ENCODE peak calls at places on chromosomes 4 and X, in ten cellular contexts. X is mesothelial cell of epicardium, W is cardiac fibroblast, I is fibroblast of pulmonary artery, Q is fibroblast of the aortic adventitia, Y is lung, U is GM20000, E is activated B cell treated with CpG ODN at 0.5 μM for 24 hours, S is heart left ventricle, H is endothelial cell. M is an unnamed sample.
A peak's percentile ranks its signal among the peaks of the same experiment; 100 is the strongest.

GRCh38 chr4:39394706-39395105 is 12.0 kb upstream of the KLB start:
- DNase-seq in X (no peak), W (no peak), I (no peak), Q (no peak), Y (no peak), U (no peak), E (no peak), S (no peak), H (no peak), M (no peak)

GRCh38 chr4:20538922-20539321 is 161.3 kb upstream of the PACRGL start:
- DNase-seq in X (no peak), W (no peak), I (no peak), Q (no peak), Y (no peak), U (no peak), E (no peak), S (no peak), H (no peak), M (no peak)

GRCh38 chr4:78811034-78811433 is 34.9 kb downstream of the BMP2K start:
- DNase-seq in X (no peak), W (no peak), I (no peak), Q (no peak), Y (no peak), U (no peak), E (no peak), S (no peak), H (no peak), M (no peak)

GRCh38 chrX:46408553-46409407 is 136.4 kb downstream of the ZNF674 start:
- DNase-seq in X (peak; percentile 73), W (peak; percentile 78), I (peak; percentile 78), Q (peak; percentile 84), Y (peak; percentile 53), U (peak; percentile 50), E (peak; percentile 32), S (peak; percentile 68), H (peak; percentile 65), M (no peak)

GRCh38 chr4:48570646-48571220 is 80.7 kb downstream of the ZAR1 start:
- DNase-seq in X (no peak), W (peak; percentile 80), I (peak; percentile 29), Q (peak; percentile 20), Y (no peak), U (no peak), E (no peak), S (no peak), H (no peak), M (no peak)

GRCh38 chr4:88831063-88831462 is 133.4 kb upstream of the NAP1L5 start:
- DNase-seq in X (no peak), W (no peak), I (no peak), Q (no peak), Y (no peak), U (no peak), E (no peak), S (no peak), H (no peak), M (no peak)

GRCh38 chr4:9877123-9877522 is 95.7 kb downstream of the DRD5 start:
- DNase-seq in X (no peak), W (no peak), I (no peak), Q (no peak), Y (no peak), U (no peak), E (no peak), S (no peak), H (no peak), M (no peak)

GRCh38 chr4:140004580-140005314 is 149.2 kb downstream of the MAML3 start:
- DNase-seq in X (peak; percentile 50), W (peak; percentile 47), I (peak; percentile 67), Q (peak; percentile 46), Y (no peak), U (no peak), E (no peak), S (peak; percentile 72), H (peak; percentile 39), M (no peak)

GRCh38 chrX:13899607-13900006 is 82.7 kb upstream of the GPM6B start:
- DNase-seq in X (no peak), W (peak; percentile 98), I (peak; percentile 87), Q (peak; percentile 98), Y (no peak), U (no peak), E (no peak), S (no peak), H (no peak), M (no peak)

GRCh38 chrX:80578518-80579105 is 158.4 kb downstream of the TENT5D start:
- DNase-seq in X (no peak), W (peak; percentile 42), I (peak; percentile 37), Q (peak; percentile 56), Y (no peak), U (peak; percentile 40), E (no peak), S (no peak), H (no peak), M (no peak)

GRCh38 chr4:95181446-95182306 is 367.1 kb downstream of the UNC5C start:
- DNase-seq in X (no peak), W (peak; percentile 77), I (peak; percentile 24), Q (no peak), Y (no peak), U (no peak), E (no peak), S (no peak), H (no peak), M (no peak)

GRCh38 chr4:54227261-54228063 is 1.6 kb upstream of the PDGFRA start:
- DNase-seq in X (peak; percentile 52), W (peak; percentile 86), I (peak; percentile 76), Q (peak; percentile 83), Y (no peak), U (peak; percentile 14), E (peak; percentile 17), S (no peak), H (peak; percentile 47), M (no peak)

GRCh38 chrX:3712870-3713224 is 602 bp downstream of the PRKX start:
- DNase-seq in X (no peak), W (no peak), I (no peak), Q (no peak), Y (no peak), U (no peak), E (no peak), S (peak; percentile 62), H (no peak), M (no peak)

GRCh38 chr4:131499139-131499873 is 1649.8 kb upstream of the PCDH10 start:
- DNase-seq in X (no peak), W (peak; percentile 52), I (peak; percentile 87), Q (peak; percentile 33), Y (no peak), U (no peak), E (no peak), S (no peak), H (no peak), M (no peak)

GRCh38 chr4:169160825-169161224 is 109.9 kb downstream of the SH3RF1 start:
- DNase-seq in X (no peak), W (peak; percentile 45), I (peak; percentile 37), Q (peak; percentile 87), Y (no peak), U (no peak), E (no peak), S (no peak), H (no peak), M (no peak)

GRCh38 chrX:105701310-105702052 is 120.9 kb upstream of the NRK start:
- DNase-seq in X (no peak), W (peak; percentile 51), I (peak; percentile 42), Q (peak; percentile 6), Y (no peak), U (no peak), E (no peak), S (no peak), H (no peak), M (no peak)

GRCh38 chrX:149453911-149454820 is 50.9 kb downstream of the IDS start:
- DNase-seq in X (no peak), W (peak; percentile 59), I (no peak), Q (peak; percentile 39), Y (no peak), U (no peak), E (no peak), S (no peak), H (no peak), M (no peak)

GRCh38 chr4:19486400-19486799 is 765.3 kb upstream of the SLIT2 start:
- DNase-seq in X (no peak), W (no peak), I (no peak), Q (no peak), Y (no peak), U (no peak), E (no peak), S (no peak), H (peak; percentile 5), M (no peak)
- TF ChIP-seq CTCF in X (no peak), W (no peak), I (no peak), Q (no peak), Y (no peak), U (no peak), E (no peak), S (no peak), H (no peak), M (peak; percentile 12)

GRCh38 chrX:69158166-69159040 is 6.8 kb downstream of the PJA1 start:
- DNase-seq in X (peak; percentile 46), W (peak; percentile 91), I (peak; percentile 85), Q (peak; percentile 82), Y (peak; percentile 57), U (peak; percentile 49), E (no peak), S (no peak), H (peak; percentile 24), M (no peak)
- TF ChIP-seq CTCF in X (no peak), W (peak; percentile 61), I (peak; percentile 63), Q (peak; percentile 63), Y (no peak), U (peak; percentile 8), E (no peak), S (peak; percentile 39), H (peak; percentile 50), M (peak; percentile 49)

DNA sequence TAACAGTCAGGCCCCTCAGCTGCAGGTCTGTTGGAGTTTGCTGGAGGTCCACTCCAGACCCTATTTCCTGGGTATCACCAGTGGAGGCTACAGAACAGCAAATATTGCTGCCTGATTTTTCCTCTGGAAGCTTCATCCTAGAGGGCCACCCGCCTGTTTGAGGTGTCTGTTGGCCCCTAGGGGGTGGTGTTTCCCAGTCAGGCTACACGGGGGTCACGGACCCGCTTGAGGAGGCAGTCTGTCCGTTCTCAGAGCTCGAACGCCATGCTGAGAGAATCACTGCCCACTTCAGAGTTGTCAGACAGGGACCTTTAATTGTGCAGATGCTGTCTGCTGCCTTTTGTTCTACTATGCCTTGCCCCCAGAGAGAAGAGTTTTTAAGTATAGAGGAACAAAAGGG is 160.8 kb downstream of the DKK2 start:
- DNase-seq in X (no peak), W (no peak), I (no peak), Q (no peak), Y (no peak), U (no peak), E (no peak), S (no peak), H (no peak), M (no peak)
- TF ChIP-seq CTCF in X (no peak), W (no peak), I (no peak), Q (no peak), Y (no peak), U (no peak), E (no peak), S (no peak), H (no peak), M (no peak)

GRCh38 chr4:12414181-12414812 is 985.6 kb upstream of the HS3ST1 start:
- DNase-seq in X (no peak), W (no peak), I (no peak), Q (no peak), Y (no peak), U (no peak), E (no peak), S (no peak), H (no peak), M (no peak)

GRCh38 chr4:12411072-12411471 is 982.4 kb upstream of the HS3ST1 start:
- DNase-seq in X (no peak), W (peak; percentile 48), I (peak; percentile 78), Q (peak; percentile 74), Y (no peak), U (no peak), E (no peak), S (no peak), H (no peak), M (no peak)

GRCh38 chr4:12409507-12410190 is 981.0 kb upstream of the HS3ST1 start:
- DNase-seq in X (no peak), W (peak; percentile 71), I (peak; percentile 90), Q (peak; percentile 80), Y (no peak), U (no peak), E (no peak), S (no peak), H (no peak), M (no peak)
- TF ChIP-seq CTCF in X (no peak), W (peak; percentile 46), I (peak; percentile 64), Q (peak; percentile 53), Y (no peak), U (no peak), E (no peak), S (no peak), H (no peak), M (peak; percentile 27)